ENCODE peak calls at places on chromosome 1, in seven cellular contexts. G is activated CD4-positive, alpha-beta T cell treated with anti-CD3 and anti-CD28 coated beads for 24 hours; B is putamen; N is ACHN; X is nucleus accumbens; C is LoVo; P is NCI-H1105 treated with DMSO at 0.1 percent for 48 hours. R is an unnamed sample.

GRCh38 chr1:172900359-172900997 is 150.3 kb downstream of the TNFSF18 start:
- DNase-seq in P (no peak), C (no peak), X (no peak), N (no peak), B (no peak), G (no peak), R (no peak)

GRCh38 chr1:30697977-30698376 is 25.4 kb downstream of the MATN1 start:
- DNase-seq in X (no peak), B (no peak), P (no peak), G (no peak), C (no peak), N (no peak), R (no peak)

GRCh38 chr1:91742848-91743292 is 143.1 kb downstream of the TGFBR3 start:
- DNase-seq in X (no peak), N (no peak), P (peak), G (no peak), C (peak), B (no peak), R (no peak)

GRCh38 chr1:202880062-202880461 is 8.9 kb downstream of the RABIF start:
- DNase-seq in X (no peak), G (no peak), P (no peak), C (no peak), B (no peak), N (no peak), R (no peak)

GRCh38 chr1:39301606-39302005 is 97.1 kb downstream of the MACF1 start:
- DNase-seq in X (no peak), N (no peak), B (no peak), P (no peak), G (no peak), C (no peak), R (no peak)

GRCh38 chr1:6490181-6491075 is 1.0 kb downstream of the PLEKHG5 start:
- DNase-seq in N (peak), C (peak), G (peak), B (no peak), P (peak), X (no peak), R (peak)

GRCh38 chr1:46183119-46183842 is 7.0 kb upstream of the P3R3URF start:
- DNase-seq in C (peak), B (no peak), X (no peak), G (no peak), N (peak), P (peak), R (no peak)

GRCh38 chr1:46030876-46031660 is 101.4 kb downstream of the PIK3R3 start:
- DNase-seq in G (no peak), N (no peak), C (no peak), X (no peak), P (no peak), B (no peak), R (no peak)

GRCh38 chr1:47437518-47438320 is at the start of gene FOXD2:
- DNase-seq in P (peak), X (peak), N (peak), B (peak), C (peak), G (peak), R (peak)

GRCh38 chr1:152186556-152187285 is 27.7 kb upstream of the RPTN start:
- DNase-seq in B (no peak), X (no peak), G (no peak), C (peak), P (no peak), N (no peak), R (no peak)

GRCh38 chr1:204751883-204752687 is 66.5 kb upstream of the LRRN2 start:
- DNase-seq in X (no peak), P (no peak), B (peak), N (no peak), C (peak), G (no peak), R (no peak)

GRCh38 chr1:201982082-201982922 is at the start of gene RNPEP:
- DNase-seq in C (peak), X (peak), N (peak), B (peak), G (peak), P (peak), R (no peak)

GRCh38 chr1:202143768-202144509 is 598 bp downstream of the ARL8A start:
- DNase-seq in P (peak), X (no peak), G (no peak), B (no peak), N (peak), C (no peak), R (no peak)

GRCh38 chr1:174535207-174535606 is 87.4 kb downstream of the GPR52 start:
- DNase-seq in G (no peak), P (no peak), B (no peak), C (no peak), N (no peak), X (no peak), R (no peak)

GRCh38 chr1:15076807-15077206 is 76.7 kb upstream of the TMEM51 start:
- DNase-seq in N (no peak), P (no peak), X (no peak), G (no peak), B (no peak), C (no peak), R (no peak)

GRCh38 chr1:210302501-210302900 is 26.2 kb upstream of the HHAT start:
- DNase-seq in B (no peak), P (no peak), X (no peak), N (no peak), G (no peak), C (no peak), R (no peak)

GRCh38 chr1:54666333-54666732 is 24.7 kb downstream of the MROH7 start:
- DNase-seq in C (no peak), B (no peak), P (no peak), G (no peak), N (no peak), X (no peak), R (no peak)

GRCh38 chr1:5959087-5959486 is 33.1 kb downstream of the NPHP4 start:
- DNase-seq in G (no peak), N (no peak), X (no peak), C (no peak), P (no peak), B (no peak), R (no peak)

GRCh38 chr1:53740621-53741105 is 1.7 kb upstream of the GLIS1 start:
- DNase-seq in N (peak), B (no peak), G (no peak), P (no peak), C (no peak), X (no peak), R (no peak)

GRCh38 chr1:29094433-29094832 is 29.3 kb downstream of the TMEM200B start:
- DNase-seq in G (no peak), N (no peak), X (no peak), P (no peak), B (no peak), C (no peak), R (no peak)

GRCh38 chr1:235908742-235909520 is 42.2 kb upstream of the LYST start:
- DNase-seq in P (no peak), N (peak), C (peak), G (no peak), X (no peak), B (no peak), R (no peak)

GRCh38 chr1:109815809-109816791 is 52.4 kb upstream of the EPS8L3 start:
- DNase-seq in X (no peak), P (no peak), N (no peak), C (no peak), G (no peak), B (no peak), R (no peak)